ENCODE peak calls at places on chromosome 10, in five cellular contexts. One of them, this sample, is unnamed. For H3K4me1, the result is how much of the 10 kb centered on the place peaks cover.

GRCh38 chr10:17123062-17123661 is 6.4 kb downstream of the CUBN start:
- DNase-seq in IMR-90: peak
- DNase-seq in NT2/D1: peak
- DNase-seq in adrenal gland: no peak
- DNase-seq in heart left ventricle: no peak
- DNase-seq in this sample: no peak

GRCh38 chr10:110123594-110123993 is 83.8 kb upstream of the MXI1 start:
- DNase-seq in IMR-90: no peak
- DNase-seq in NT2/D1: no peak
- DNase-seq in adrenal gland: no peak
- DNase-seq in heart left ventricle: no peak
- DNase-seq in this sample: no peak

GRCh38 chr10:119680050-119680449 is 28.9 kb downstream of the BAG3 start:
- DNase-seq in IMR-90: peak
- DNase-seq in NT2/D1: no peak
- DNase-seq in adrenal gland: no peak
- DNase-seq in heart left ventricle: no peak
- DNase-seq in this sample: no peak

GRCh38 chr10:44340557-44340956 is 44.3 kb downstream of the CXCL12 start:
- DNase-seq in IMR-90: no peak
- DNase-seq in NT2/D1: no peak
- DNase-seq in adrenal gland: no peak
- DNase-seq in heart left ventricle: no peak
- DNase-seq in this sample: no peak

GRCh38 chr10:73653701-73654100 is 2.1 kb downstream of the SYNPO2L start:
- DNase-seq in IMR-90: peak
- DNase-seq in NT2/D1: no peak
- DNase-seq in adrenal gland: no peak
- DNase-seq in heart left ventricle: no peak
- DNase-seq in this sample: no peak

GRCh38 chr10:130018730-130019185 is 54.7 kb upstream of the EBF3 start:
- DNase-seq in IMR-90: no peak
- DNase-seq in NT2/D1: no peak
- DNase-seq in adrenal gland: no peak
- DNase-seq in heart left ventricle: no peak
- DNase-seq in this sample: no peak

GRCh38 chr10:32937824-32938482 is 20.1 kb downstream of the ITGB1 start:
- DNase-seq in IMR-90: peak
- DNase-seq in NT2/D1: no peak
- DNase-seq in adrenal gland: no peak
- DNase-seq in heart left ventricle: no peak
- DNase-seq in this sample: no peak

GRCh38 chr10:30176776-30177533 is 117.6 kb upstream of the JCAD start:
- DNase-seq in IMR-90: peak
- DNase-seq in NT2/D1: no peak
- DNase-seq in adrenal gland: no peak
- DNase-seq in heart left ventricle: no peak
- DNase-seq in this sample: no peak

GRCh38 chr10:22712959-22713852 is 1.2 kb downstream of the PIP4K2A start:
- DNase-seq in IMR-90: peak
- DNase-seq in NT2/D1: no peak
- DNase-seq in adrenal gland: peak
- DNase-seq in heart left ventricle: peak
- DNase-seq in this sample: peak

GRCh38 chr10:7364474-7364873 is 46.4 kb downstream of the SFMBT2 start:
- DNase-seq in IMR-90: no peak
- DNase-seq in NT2/D1: no peak
- DNase-seq in adrenal gland: no peak
- DNase-seq in heart left ventricle: no peak
- DNase-seq in this sample: no peak
- H3K4me1 ChIP-seq in IMR-90: under half
- H3K4me1 ChIP-seq in NT2/D1: under half
- H3K4me1 ChIP-seq in adrenal gland: under half
- H3K4me1 ChIP-seq in heart left ventricle: under half
- H3K4me1 ChIP-seq in this sample: under half

DNA sequence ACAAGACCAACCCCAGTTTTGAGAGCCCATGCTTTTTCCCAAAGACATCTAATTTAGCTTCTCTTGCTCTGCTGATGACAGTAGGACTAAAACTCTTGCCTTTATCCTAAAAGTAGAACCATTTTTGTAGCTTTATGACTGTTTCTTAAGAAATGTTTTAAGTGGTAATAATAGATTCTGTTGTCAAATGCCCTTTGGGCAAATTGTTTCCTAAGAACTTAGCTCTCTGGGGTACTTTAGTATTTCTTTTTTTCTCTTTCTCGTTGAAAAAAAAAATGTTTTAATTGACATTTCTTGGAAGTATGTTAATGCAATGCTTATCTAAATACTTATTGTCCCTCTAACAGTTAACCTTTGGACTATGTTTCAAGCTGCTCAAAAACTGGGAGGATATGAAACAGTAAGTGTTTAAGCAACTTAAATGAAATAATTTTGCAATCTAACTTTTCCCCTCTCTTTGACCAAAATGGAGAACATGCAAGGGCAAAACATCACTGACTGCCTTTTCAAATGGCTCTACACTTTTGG is 157.5 kb downstream of the ARID5B start:
- DNase-seq in IMR-90: no peak
- DNase-seq in NT2/D1: no peak
- DNase-seq in adrenal gland: no peak
- DNase-seq in heart left ventricle: no peak
- DNase-seq in this sample: no peak
- H3K4me1 ChIP-seq in IMR-90: under half
- H3K4me1 ChIP-seq in NT2/D1: under half
- H3K4me1 ChIP-seq in adrenal gland: under half
- H3K4me1 ChIP-seq in heart left ventricle: under half
- H3K4me1 ChIP-seq in this sample: under half

GRCh38 chr10:131422731-131423130 is 111.2 kb upstream of the TCERG1L start:
- DNase-seq in IMR-90: no peak
- DNase-seq in NT2/D1: no peak
- DNase-seq in adrenal gland: no peak
- DNase-seq in heart left ventricle: no peak
- DNase-seq in this sample: no peak

GRCh38 chr10:131419797-131420196 is 108.3 kb upstream of the TCERG1L start:
- DNase-seq in IMR-90: no peak
- DNase-seq in NT2/D1: no peak
- DNase-seq in adrenal gland: no peak
- DNase-seq in heart left ventricle: no peak
- DNase-seq in this sample: no peak

GRCh38 chr10:131418686-131419085 is 107.2 kb upstream of the TCERG1L start:
- DNase-seq in IMR-90: no peak
- DNase-seq in NT2/D1: no peak
- DNase-seq in adrenal gland: no peak
- DNase-seq in heart left ventricle: no peak
- DNase-seq in this sample: no peak

GRCh38 chr10:131421381-131421780 is 109.9 kb upstream of the TCERG1L start:
- DNase-seq in IMR-90: no peak
- DNase-seq in NT2/D1: no peak
- DNase-seq in adrenal gland: no peak
- DNase-seq in heart left ventricle: no peak
- DNase-seq in this sample: no peak

GRCh38 chr10:131420867-131421266 is 109.3 kb upstream of the TCERG1L start:
- DNase-seq in IMR-90: no peak
- DNase-seq in NT2/D1: no peak
- DNase-seq in adrenal gland: no peak
- DNase-seq in heart left ventricle: no peak
- DNase-seq in this sample: no peak
- H3K4me1 ChIP-seq in IMR-90: under half
- H3K4me1 ChIP-seq in NT2/D1: under half
- H3K4me1 ChIP-seq in adrenal gland: under half
- H3K4me1 ChIP-seq in heart left ventricle: under half
- H3K4me1 ChIP-seq in this sample: under half

DNA sequence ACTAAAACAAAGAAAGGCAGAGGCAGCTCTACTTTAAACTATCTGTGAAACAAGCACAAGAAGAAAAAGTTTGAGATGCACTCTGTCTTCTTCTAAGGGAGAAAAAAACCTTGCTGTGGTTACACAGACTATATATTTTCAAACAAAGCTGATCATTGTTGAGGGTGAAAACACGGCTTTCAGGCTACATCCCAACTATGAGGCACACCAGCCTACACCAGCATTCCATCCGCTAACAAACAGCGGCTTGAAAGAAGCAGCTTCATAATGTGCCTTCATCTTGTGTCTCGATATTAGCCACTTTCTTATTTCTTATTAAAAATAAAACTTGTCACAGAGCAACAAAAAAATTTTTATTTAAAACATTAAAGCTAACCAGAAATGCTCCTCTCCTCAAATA is 79.1 kb downstream of the USP6NL start:
- DNase-seq in IMR-90: peak
- DNase-seq in NT2/D1: no peak
- DNase-seq in adrenal gland: no peak
- DNase-seq in heart left ventricle: no peak
- DNase-seq in this sample: no peak
- H3K4me1 ChIP-seq in IMR-90: under half
- H3K4me1 ChIP-seq in NT2/D1: under half
- H3K4me1 ChIP-seq in adrenal gland: under half
- H3K4me1 ChIP-seq in heart left ventricle: under half
- H3K4me1 ChIP-seq in this sample: under half

This sample was measured in BE2C.